ENCODE peak calls at places on chromosomes 5 and 9, in nine cellular contexts. V, W, Q, U, A, O, T, R and Y are unnamed samples.

GRCh38 chr5:53249529-53249928 is 140.0 kb upstream of the MOCS2 start:
- DNase-seq in R (no peak), Q (no peak), A (no peak), W (peak), V (no peak), U (no peak), O (no peak), T (no peak), Y (no peak)

GRCh38 chr9:68804911-68805889 is 100.2 kb downstream of the PIP5K1B start:
- DNase-seq in W (no peak), R (no peak), T (no peak), V (no peak), O (no peak), U (peak), A (no peak), Q (no peak), Y (no peak)

GRCh38 chr5:59757442-59757841 is 136.1 kb downstream of the PDE4D start:
- DNase-seq in W (no peak), V (no peak), A (no peak), U (no peak), O (no peak), T (no peak), R (no peak), Q (no peak), Y (no peak)

GRCh38 chr5:36507332-36507952 is 99.0 kb upstream of the SLC1A3 start:
- DNase-seq in U (peak), Q (peak), W (no peak), R (peak), T (peak), A (peak), O (peak), V (peak), Y (peak)

GRCh38 chr5:119016125-119016774 is 27.9 kb upstream of the DTWD2 start:
- DNase-seq in W (no peak), A (no peak), V (no peak), T (no peak), Q (no peak), U (no peak), O (no peak), R (no peak), Y (peak)

GRCh38 chr9:114981095-114981494 is 50.7 kb upstream of the TNFSF8 start:
- DNase-seq in V (no peak), T (no peak), U (no peak), Q (no peak), W (peak), O (no peak), A (no peak), R (no peak), Y (no peak)

GRCh38 chr5:57779383-57780223 is 297.0 kb upstream of the ACTBL2 start:
- DNase-seq in O (no peak), R (no peak), Q (no peak), U (peak), A (peak), W (no peak), V (no peak), T (no peak), Y (peak)

GRCh38 chr5:68271124-68271523 is 55.6 kb downstream of the PIK3R1 start:
- DNase-seq in U (no peak), A (no peak), V (no peak), T (no peak), Q (no peak), W (no peak), R (no peak), O (no peak), Y (no peak)

GRCh38 chr9:89046832-89047231 is 55.6 kb downstream of the S1PR3 start:
- DNase-seq in Q (no peak), O (no peak), A (no peak), U (no peak), R (no peak), W (no peak), T (no peak), V (no peak), Y (no peak)

GRCh38 chr5:42403236-42403635 is 20.0 kb upstream of the GHR start:
- DNase-seq in A (no peak), U (no peak), O (no peak), V (no peak), T (no peak), Q (no peak), W (no peak), R (no peak), Y (no peak)

GRCh38 chr5:37900692-37901091 is 60.9 kb upstream of the GDNF start:
- DNase-seq in U (no peak), O (peak), W (no peak), V (no peak), T (no peak), A (peak), Q (no peak), R (no peak), Y (no peak)